ENCODE peak calls at places on chromosomes 6 and 20, in nine cellular contexts. K is fibroblast of lung, B is upper lobe of right lung, A is HCT116, S is fibroblast of mammary gland, V is OCI-LY7, L is brain microvascular endothelial cell, E is Peyer's patch, I is left lung. O is an unnamed sample.

GRCh38 chr6:45378324-45378926 is 691 bp upstream of the SUPT3H start:
- DNase-seq in K (no peak), B (no peak), A (no peak), S (no peak), V (no peak), L (no peak), E (peak; percentile 64), I (peak; percentile 76), O (no peak)

GRCh38 chr6:71855406-71855805 is 30.9 kb upstream of the RIMS1 start:
- DNase-seq in K (no peak), B (no peak), A (no peak), S (no peak), V (peak; percentile 1), L (no peak), E (no peak), I (no peak), O (no peak)

GRCh38 chr20:35284267-35284991 is at the start of gene EIF6:
- DNase-seq in K (peak; percentile 90), B (peak; percentile 92), A (peak; percentile 79), S (peak; percentile 85), V (peak; percentile 90), L (peak; percentile 81), E (peak; percentile 91), I (peak; percentile 93), O (peak; percentile 90)

GRCh38 chr20:10074513-10074912 is 39.7 kb downstream of the ANKEF1 start:
- DNase-seq in K (peak; percentile 95), B (no peak), A (peak; percentile 29), S (peak; percentile 98), V (no peak), L (peak; percentile 86), E (no peak), I (no peak), O (peak; percentile 88)

GRCh38 chr6:85593438-85594196 is at the start of gene SNX14:
- DNase-seq in K (peak; percentile 95), B (peak; percentile 98), A (peak; percentile 92), S (peak; percentile 93), V (peak; percentile 93), L (peak; percentile 91), E (peak; percentile 97), I (peak; percentile 98), O (peak; percentile 97)

GRCh38 chr20:20568604-20569205 is 143.7 kb downstream of the RALGAPA2 start:
- DNase-seq in K (peak; percentile 28), B (no peak), A (no peak), S (peak; percentile 58), V (peak; percentile 58), L (peak; percentile 27), E (peak; percentile 58), I (no peak), O (peak; percentile 68)

GRCh38 chr20:1813101-1813529 is 82.1 kb upstream of the SIRPA start:
- DNase-seq in K (peak; percentile 94), B (no peak), A (no peak), S (peak; percentile 93), V (no peak), L (peak; percentile 91), E (peak; percentile 65), I (peak; percentile 64), O (peak; percentile 79)

GRCh38 chr20:54362283-54362682 is 113.1 kb upstream of the DOK5 start:
- DNase-seq in K (no peak), B (no peak), A (no peak), S (no peak), V (no peak), L (no peak), E (no peak), I (no peak), O (no peak)

GRCh38 chr20:25632940-25633790 is 9.4 kb upstream of the NANP start:
- DNase-seq in K (no peak), B (no peak), A (no peak), S (peak; percentile 10), V (no peak), L (no peak), E (no peak), I (no peak), O (no peak)

DNA sequence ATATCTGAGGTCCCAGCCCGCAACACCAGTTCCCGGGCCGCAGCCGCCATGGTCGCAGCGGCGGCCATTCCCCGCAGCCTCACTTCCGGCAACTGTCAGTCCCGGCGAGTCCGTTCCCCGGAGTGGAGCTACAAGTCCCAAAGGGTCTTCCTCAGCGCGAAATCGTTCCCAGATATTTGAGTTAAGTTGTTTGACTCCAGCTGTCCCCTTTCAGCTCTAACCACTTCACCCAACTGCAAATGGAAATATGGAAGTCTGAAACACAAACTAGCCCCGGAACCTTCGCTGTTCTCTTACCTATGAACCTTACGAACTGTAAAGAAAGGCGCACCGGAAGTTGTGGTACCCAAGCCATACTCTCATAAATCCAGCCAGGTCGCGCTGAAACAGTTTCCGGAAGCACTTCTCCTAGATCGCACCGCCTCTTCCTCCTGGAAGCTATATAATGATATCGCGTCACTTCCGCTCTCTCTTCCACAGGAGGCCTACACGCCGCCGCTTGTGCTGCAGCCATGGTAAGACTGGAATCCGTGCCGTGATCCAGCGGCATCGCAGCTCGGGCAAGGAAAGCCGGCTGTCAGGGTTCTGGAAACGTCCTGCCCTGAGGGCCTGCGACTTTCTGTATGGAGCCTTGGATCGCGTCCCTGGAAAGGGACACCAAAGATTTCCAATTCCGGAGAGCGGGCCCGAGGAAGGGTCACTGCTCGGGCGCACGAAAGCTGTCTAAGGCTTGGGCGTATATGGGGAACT is at the start of the genes RPS18 and VPS52:
- DNase-seq in K (peak; percentile 99), B (peak; percentile 91), A (peak; percentile 99), S (peak; percentile 99), V (peak; percentile 99), L (peak; percentile 98), E (peak; percentile 98), I (peak; percentile 91), O (peak; percentile 100)
- TF ChIP-seq CTCF in K (no peak), B (no peak), A (no peak), S (no peak), V (no peak), L (no peak), E (no peak), I (no peak), O (no peak)

GRCh38 chr6:83708970-83709747 is at the start of gene SNAP91:
- DNase-seq in K (peak; percentile 9), B (peak; percentile 65), A (no peak), S (no peak), V (no peak), L (no peak), E (no peak), I (no peak), O (peak; percentile 2)
- H3K4me3 ChIP-seq in K (peak within 1 kb of the TSS; percentile 44), B (peak within 1 kb of the TSS; percentile 42), A (no peak within 1 kb of the TSS), S (peak within 1 kb of the TSS; percentile 33), V (no peak within 1 kb of the TSS), L (peak within 1 kb of the TSS; percentile 50), E (peak within 1 kb of the TSS; percentile 37), I (peak within 1 kb of the TSS; percentile 34), O (peak within 1 kb of the TSS; percentile 44)

GRCh38 chr20:62135573-62136266 is 7.5 kb downstream of the PSMA7 start:
- DNase-seq in K (no peak), B (no peak), A (no peak), S (no peak), V (no peak), L (no peak), E (no peak), I (no peak), O (no peak)

GRCh38 chr20:62136283-62137091 is 6.7 kb downstream of the PSMA7 start:
- DNase-seq in K (peak; percentile 54), B (peak; percentile 82), A (peak; percentile 44), S (peak; percentile 73), V (peak; percentile 82), L (peak; percentile 59), E (peak; percentile 90), I (no peak), O (peak; percentile 78)

GRCh38 chr20:62137478-62138203 is 5.6 kb downstream of the PSMA7 start:
- DNase-seq in K (no peak), B (no peak), A (no peak), S (no peak), V (no peak), L (no peak), E (no peak), I (peak; percentile 48), O (no peak)

GRCh38 chr20:62138204-62138543 is 5.0 kb downstream of the PSMA7 start:
- DNase-seq in K (no peak), B (no peak), A (no peak), S (no peak), V (no peak), L (no peak), E (no peak), I (peak; percentile 53), O (no peak)

GRCh38 chr20:62137092-62137384 is 6.2 kb downstream of the PSMA7 start:
- DNase-seq in K (no peak), B (no peak), A (no peak), S (no peak), V (no peak), L (no peak), E (no peak), I (no peak), O (no peak)
- TF ChIP-seq CTCF in K (no peak), B (peak; percentile 12), A (no peak), S (no peak), V (peak; percentile 46), L (no peak), E (no peak), I (peak; percentile 11), O (no peak)

GRCh38 chr6:3195695-3196497 is 31.6 kb downstream of the TUBB2B start:
- DNase-seq in K (peak; percentile 36), B (no peak), A (peak; percentile 19), S (peak; percentile 44), V (peak; percentile 20), L (no peak), E (no peak), I (no peak), O (no peak)

GRCh38 chr6:3195377-3195694 is 32.1 kb downstream of the TUBB2B start:
- DNase-seq in K (no peak), B (no peak), A (no peak), S (no peak), V (no peak), L (no peak), E (no peak), I (no peak), O (no peak)

GRCh38 chr6:3193102-3193837 is 34.2 kb downstream of the TUBB2B start:
- DNase-seq in K (no peak), B (no peak), A (no peak), S (no peak), V (no peak), L (no peak), E (no peak), I (no peak), O (no peak)

GRCh38 chr6:3196770-3197169 is 30.7 kb downstream of the TUBB2B start:
- DNase-seq in K (no peak), B (no peak), A (no peak), S (no peak), V (no peak), L (no peak), E (no peak), I (no peak), O (no peak)

DNA sequence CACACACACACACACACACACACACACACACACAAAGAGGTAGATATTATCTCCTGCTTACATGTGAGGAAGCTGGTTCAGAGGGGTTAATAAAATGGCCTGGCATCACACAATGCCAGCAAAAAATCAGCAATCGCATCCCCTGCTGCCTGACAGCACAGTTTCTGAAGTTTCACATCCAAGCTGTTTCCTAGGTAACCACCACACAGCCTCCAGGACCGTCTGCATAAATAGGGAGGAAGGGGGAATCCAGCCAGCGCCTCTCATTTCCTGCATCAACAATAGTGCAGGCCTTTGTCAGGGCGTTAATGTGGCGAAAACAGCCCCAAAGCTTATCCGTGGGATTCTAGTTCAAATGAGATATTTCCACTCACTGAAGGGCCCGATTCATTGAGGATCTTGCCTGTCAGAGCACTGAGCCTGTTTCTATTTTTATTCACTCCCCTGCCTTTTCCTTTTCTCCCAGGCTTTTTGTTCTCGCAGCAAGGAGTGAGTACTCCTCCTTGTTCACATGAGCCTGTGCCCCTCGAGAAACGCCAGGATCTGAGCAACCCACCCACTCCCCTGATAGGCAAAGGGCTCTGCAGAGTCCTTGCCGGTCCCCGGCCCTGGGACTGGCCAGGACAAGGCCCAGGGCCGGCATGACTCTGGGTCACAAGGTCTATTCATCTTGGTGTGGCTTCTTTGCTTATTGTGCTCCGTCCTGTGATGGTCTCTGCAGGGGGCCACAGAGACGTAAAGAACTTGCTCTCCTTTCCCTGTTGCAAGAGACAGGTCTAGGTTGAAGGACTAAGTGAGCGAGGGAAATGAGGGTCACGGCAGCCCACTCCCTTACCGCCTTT is 32.7 kb downstream of the TUBB2B start:
- DNase-seq in K (peak; percentile 79), B (no peak), A (no peak), S (peak; percentile 11), V (no peak), L (peak; percentile 59), E (no peak), I (no peak), O (peak; percentile 72)
- H3K4me3 ChIP-seq in K (no peak overlapping the region), B (no peak overlapping the region), A (no peak overlapping the region), S (no peak overlapping the region), V (no peak overlapping the region), L (no peak overlapping the region), E (no peak overlapping the region), I (no peak overlapping the region), O (no peak overlapping the region)